ENCODE peak calls at places on chromosome 5, in seven cellular contexts. L, J, W, R, P, G and O are unnamed samples.

GRCh38 chr5:171421331-171422262 is 2.1 kb downstream of the FGF18 start:
- DNase-seq in L (no peak), J (no peak), W (no peak), R (no peak), P (peak; percentile 34), G (no peak), O (no peak)

GRCh38 chr5:38720691-38721361 is 125.0 kb upstream of the OSMR start:
- DNase-seq in L (no peak), J (no peak), W (no peak), R (no peak), P (no peak), G (peak; percentile 41), O (no peak)

GRCh38 chr5:60801406-60802090 is 42.5 kb downstream of the ELOVL7 start:
- DNase-seq in L (no peak), J (no peak), W (no peak), R (no peak), P (no peak), G (no peak), O (no peak)

GRCh38 chr5:81819556-81820314 is 68.8 kb upstream of the SSBP2 start:
- DNase-seq in L (peak; percentile 63), J (peak; percentile 40), W (no peak), R (no peak), P (no peak), G (no peak), O (peak; percentile 17)

GRCh38 chr5:99379187-99379586 is 450.4 kb upstream of the CHD1 start:
- DNase-seq in L (peak; percentile 1), J (no peak), W (no peak), R (no peak), P (no peak), G (no peak), O (no peak)

GRCh38 chr5:38424237-38425080 is 132.0 kb downstream of the LIFR start:
- DNase-seq in L (no peak), J (no peak), W (no peak), R (no peak), P (no peak), G (no peak), O (no peak)

GRCh38 chr5:124868661-124869060 is 122.2 kb upstream of the ZNF608 start:
- DNase-seq in L (no peak), J (no peak), W (no peak), R (no peak), P (no peak), G (no peak), O (no peak)

GRCh38 chr5:19771174-19771835 is 216.7 kb downstream of the CDH18 start:
- DNase-seq in L (peak; percentile 43), J (no peak), W (no peak), R (no peak), P (no peak), G (peak; percentile 19), O (no peak)

GRCh38 chr5:94705427-94705826 is 87.0 kb downstream of the SLF1 start:
- DNase-seq in L (no peak), J (no peak), W (no peak), R (no peak), P (no peak), G (peak; percentile 22), O (peak; percentile 71)

GRCh38 chr5:150519560-150519945 is 11.6 kb downstream of the NDST1 start:
- DNase-seq in L (no peak), J (no peak), W (no peak), R (no peak), P (no peak), G (no peak), O (no peak)

GRCh38 chr5:56259002-56259511 is 25.9 kb upstream of the ANKRD55 start:
- DNase-seq in L (peak; percentile 61), J (peak; percentile 40), W (no peak), R (no peak), P (no peak), G (no peak), O (no peak)

GRCh38 chr5:5492087-5492933 is 69.8 kb downstream of the ICE1 start:
- DNase-seq in L (peak; percentile 56), J (peak; percentile 77), W (peak; percentile 76), R (peak; percentile 14), P (no peak), G (peak; percentile 86), O (peak; percentile 8)

GRCh38 chr5:6736524-6737042 is 23.4 kb downstream of the TENT4A start:
- DNase-seq in L (no peak), J (no peak), W (no peak), R (no peak), P (no peak), G (no peak), O (no peak)

GRCh38 chr5:59212596-59212995 is 629.7 kb downstream of the RAB3C start:
- DNase-seq in L (no peak), J (no peak), W (no peak), R (no peak), P (no peak), G (no peak), O (no peak)

GRCh38 chr5:147659166-147659929 is 123.2 kb downstream of the JAKMIP2 start:
- DNase-seq in L (no peak), J (no peak), W (no peak), R (no peak), P (no peak), G (no peak), O (no peak)

GRCh38 chr5:34660444-34660843 is 4.3 kb downstream of the RAI14 start:
- DNase-seq in L (peak; percentile 72), J (no peak), W (no peak), R (no peak), P (no peak), G (no peak), O (no peak)

GRCh38 chr5:132215329-132215728 is 12.3 kb downstream of the P4HA2 start:
- DNase-seq in L (peak; percentile 85), J (peak; percentile 89), W (no peak), R (no peak), P (no peak), G (no peak), O (peak; percentile 98)

GRCh38 chr5:431001-431710 is 11.8 kb upstream of the EXOC3 start:
- DNase-seq in L (peak; percentile 69), J (peak; percentile 80), W (peak; percentile 66), R (peak; percentile 30), P (peak; percentile 64), G (peak; percentile 78), O (peak; percentile 59)

GRCh38 chr5:107459637-107460036 is 211.1 kb downstream of the EFNA5 start:
- DNase-seq in L (no peak), J (no peak), W (no peak), R (no peak), P (no peak), G (no peak), O (no peak)

GRCh38 chr5:6722015-6722414 is 8.8 kb downstream of the TENT4A start:
- DNase-seq in L (no peak), J (no peak), W (no peak), R (no peak), P (no peak), G (no peak), O (no peak)

GRCh38 chr5:169213479-169213878 is 87.5 kb downstream of the SLIT3 start:
- DNase-seq in L (no peak), J (no peak), W (no peak), R (no peak), P (no peak), G (no peak), O (no peak)